ENCODE peak calls at places on chromosomes 3 and 15, in seven cellular contexts. N, V, G, Z, S, M and F are unnamed samples.
A peak's percentile ranks its signal among the peaks of the same experiment; 100 is the strongest.

GRCh38 chr3:167978071-167978470 is 117.7 kb downstream of the GOLIM4 start:
- DNase-seq in Z (no peak), S (no peak), N (no peak), M (peak; percentile 74), G (peak; percentile 76), V (peak; percentile 60), F (no peak)

GRCh38 chr3:132231633-132232032 is 85.6 kb upstream of the ACP3 start:
- DNase-seq in M (no peak), Z (no peak), V (no peak), G (no peak), S (no peak), N (no peak), F (no peak)

GRCh38 chr3:148101061-148101460 is 596.6 kb upstream of the AGTR1 start:
- DNase-seq in Z (no peak), G (no peak), V (no peak), N (no peak), M (no peak), S (no peak), F (no peak)

GRCh38 chr3:126826693-126827092 is 122.7 kb downstream of the CHCHD6 start:
- DNase-seq in M (no peak), S (no peak), N (no peak), V (no peak), Z (no peak), G (no peak), F (no peak)

GRCh38 chr3:31213869-31214486 is 318.7 kb upstream of the STT3B start:
- DNase-seq in S (no peak), V (no peak), M (peak; percentile 43), Z (no peak), N (peak; percentile 61), G (no peak), F (no peak)

GRCh38 chr3:194995334-194995733 is 275.6 kb downstream of the XXYLT1 start:
- DNase-seq in G (no peak), S (no peak), Z (peak; percentile 17), V (no peak), N (no peak), M (no peak), F (no peak)

GRCh38 chr3:113261996-113262665 is 50.8 kb downstream of the BOC start:
- DNase-seq in N (no peak), V (no peak), S (no peak), M (no peak), G (no peak), Z (no peak), F (no peak)

GRCh38 chr15:66482539-66482938 is 15.0 kb downstream of the SNAPC5 start:
- DNase-seq in V (no peak), M (no peak), G (no peak), Z (no peak), N (no peak), S (no peak), F (no peak)

GRCh38 chr15:60695713-60696522 is 217.0 kb upstream of the ICE2 start:
- DNase-seq in N (no peak), V (no peak), S (no peak), G (no peak), Z (no peak), M (no peak), F (no peak)

GRCh38 chr3:54965746-54966145 is 37.9 kb upstream of the LRTM1 start:
- DNase-seq in S (no peak), Z (no peak), M (no peak), V (no peak), N (no peak), G (no peak), F (no peak)

GRCh38 chr3:148847351-148847750 is 17.7 kb upstream of the CPA3 start:
- DNase-seq in G (no peak), Z (no peak), S (no peak), M (no peak), V (no peak), N (no peak), F (no peak)

GRCh38 chr3:150334974-150335373 is 73.1 kb upstream of the TSC22D2 start:
- DNase-seq in S (no peak), V (no peak), Z (no peak), G (no peak), M (no peak), N (no peak), F (no peak)

GRCh38 chr3:170745211-170745718 is 124.7 kb downstream of the RPL22L1 start:
- DNase-seq in V (no peak), Z (no peak), M (no peak), S (no peak), N (no peak), G (no peak), F (no peak)

GRCh38 chr15:53962646-53963561 is 15.3 kb upstream of the UNC13C start:
- DNase-seq in Z (no peak), S (no peak), M (peak; percentile 25), G (peak; percentile 43), N (no peak), V (peak; percentile 38), F (no peak)

GRCh38 chr15:41777421-41777973 is 3.2 kb downstream of the MAPKBP1 start:
- DNase-seq in Z (no peak), S (no peak), N (no peak), V (no peak), M (no peak), G (no peak), F (no peak)

GRCh38 chr15:66293419-66294156 is at the start of gene DIS3L:
- DNase-seq in M (peak; percentile 75), G (peak; percentile 72), S (peak; percentile 81), N (peak; percentile 61), V (peak; percentile 82), Z (peak; percentile 85), F (peak; percentile 86)

GRCh38 chr15:74365619-74366445 is 1.6 kb downstream of the CYP11A1 start:
- DNase-seq in N (no peak), S (no peak), M (peak; percentile 27), V (no peak), Z (peak; percentile 77), G (no peak), F (no peak)

GRCh38 chr15:93042691-93043378 is 46.2 kb downstream of the RGMA start:
- DNase-seq in M (no peak), G (no peak), V (peak; percentile 9), S (peak; percentile 35), N (no peak), Z (peak; percentile 34), F (no peak)

GRCh38 chr3:149363053-149363452 is 14.4 kb downstream of the TM4SF1 start:
- DNase-seq in M (no peak), G (no peak), S (no peak), N (no peak), Z (no peak), V (no peak), F (no peak)

GRCh38 chr3:33146791-33147445 is 33.1 kb downstream of the CRTAP start:
- DNase-seq in V (no peak), M (no peak), G (no peak), N (no peak), S (no peak), Z (no peak), F (no peak)

GRCh38 chr3:33145221-33145900 is 31.5 kb downstream of the CRTAP start:
- DNase-seq in V (no peak), M (no peak), N (no peak), S (no peak), G (no peak), Z (no peak), F (no peak)

GRCh38 chr3:33141006-33141405 is 27.2 kb downstream of the CRTAP start:
- DNase-seq in N (no peak), S (no peak), Z (no peak), M (no peak), G (no peak), V (no peak), F (no peak)

GRCh38 chr3:33145901-33146580 is 32.2 kb downstream of the CRTAP start:
- DNase-seq in Z (no peak), V (no peak), M (no peak), G (no peak), S (no peak), N (no peak), F (no peak)

DNA sequence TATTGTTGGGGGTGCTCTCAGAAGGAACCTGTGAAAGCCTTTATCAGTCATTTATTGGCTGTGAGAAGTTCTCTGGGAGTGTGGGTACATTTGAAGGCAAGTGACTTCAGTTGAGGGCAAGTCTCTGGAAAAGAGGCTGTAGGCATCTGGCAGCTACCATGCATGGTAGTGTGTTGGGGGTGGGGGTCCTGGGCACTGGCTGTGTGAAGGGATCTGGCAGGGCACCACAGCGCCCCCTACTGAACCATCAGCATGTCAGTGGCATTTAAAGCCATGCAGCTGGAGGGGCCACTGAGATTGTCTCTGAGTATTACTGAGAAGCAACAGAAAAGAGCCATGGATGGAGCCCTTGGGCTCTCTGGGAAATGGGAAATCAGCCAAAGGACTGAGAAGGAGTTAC is 30.6 kb downstream of the CRTAP start:
- DNase-seq in M (no peak), S (no peak), N (no peak), G (no peak), Z (no peak), V (no peak), F (no peak)
- TF ChIP-seq CTCF in M (no peak), S (no peak), N (no peak), G (no peak), Z (peak; percentile 32), V (no peak), F (peak; percentile 54)

DNA sequence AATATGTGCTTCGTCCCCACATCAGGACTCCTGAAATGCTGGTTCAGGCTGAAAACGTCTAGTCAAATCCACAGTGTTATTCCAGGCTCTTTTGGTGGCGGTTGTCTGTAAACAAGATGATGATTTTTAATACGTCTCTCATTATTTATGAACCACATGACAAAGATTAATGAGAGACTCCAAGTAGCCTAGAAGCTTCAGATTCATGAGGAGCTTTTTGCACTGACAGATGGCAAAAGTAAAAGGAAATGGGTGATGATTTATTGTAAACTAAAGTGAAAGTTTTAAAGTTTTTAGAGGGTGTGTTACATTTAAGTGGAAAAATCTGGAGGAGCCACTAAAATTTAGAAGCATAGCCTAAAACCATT is 77.0 kb downstream of the BBX start:
- DNase-seq in Z (no peak), N (no peak), V (no peak), M (no peak), S (no peak), G (no peak), F (no peak)
- H3K4me3 ChIP-seq in Z (peak overlapping the region; percentile 43), N (peak overlapping the region; percentile 9), V (no peak overlapping the region), M (peak overlapping the region; percentile 19), S (peak overlapping the region; percentile 66), G (peak overlapping the region; percentile 27), F (peak overlapping the region; percentile 50)

DNA sequence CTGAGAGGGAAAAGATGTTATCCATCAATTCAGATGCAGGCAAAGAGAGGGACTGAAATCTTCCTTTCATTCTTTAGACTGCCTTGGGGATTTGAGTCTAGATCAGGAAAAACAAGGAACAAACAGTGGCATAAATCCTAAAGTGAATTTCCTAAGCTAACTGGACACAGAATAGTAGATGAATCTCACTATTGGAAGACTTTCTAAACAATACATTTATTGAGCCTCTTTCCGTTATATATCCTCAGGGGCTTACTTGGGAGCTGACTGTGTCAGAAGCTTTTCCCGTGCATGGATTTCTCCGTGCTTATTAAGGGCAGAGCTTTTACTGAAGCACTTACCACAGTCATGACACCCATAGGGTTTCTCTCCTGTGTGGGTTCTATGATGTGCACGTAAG is 10.0 kb downstream of the ZSCAN29 start:
- DNase-seq in N (no peak), G (no peak), S (no peak), Z (no peak), M (no peak), V (no peak), F (no peak)
- H3K36me3 ChIP-seq in N (peaks cover 73% of the 10 kb centered on the region), G (peaks cover 100% of the 10 kb centered on the region), S (peaks cover 30% of the 10 kb centered on the region), Z (peaks cover 42% of the 10 kb centered on the region), M (peaks cover 67% of the 10 kb centered on the region), V (peaks cover 13% of the 10 kb centered on the region), F (peaks cover 13% of the 10 kb centered on the region)

GRCh38 chr3:184748219-184749135 is 36.6 kb upstream of the MAGEF1 start:
- DNase-seq in S (peak; percentile 25), V (no peak), Z (no peak), M (no peak), N (no peak), G (peak; percentile 46), F (peak; percentile 46)
- TF ChIP-seq CTCF in S (no peak), V (no peak), Z (no peak), M (peak; percentile 8), N (peak; percentile 44), G (peak; percentile 40), F (peak; percentile 45)

GRCh38 chr3:133535971-133536634 is 37.4 kb upstream of the CDV3 start:
- DNase-seq in N (no peak), M (peak; percentile 27), V (peak; percentile 46), G (peak; percentile 63), S (no peak), Z (no peak), F (no peak)
- H3K4me3 ChIP-seq in N (no peak overlapping the region), M (no peak overlapping the region), V (no peak overlapping the region), G (no peak overlapping the region), S (no peak overlapping the region), Z (no peak overlapping the region), F (no peak overlapping the region)